ENCODE peak calls at places on chromosomes 2 and 18, in five cellular contexts. Z, P, D, N and O are unnamed samples.

GRCh38 chr18:61333746-61334490 is 688 bp downstream of the CDH20 start:
- DNase-seq in Z (peak; percentile 78), P (no peak), D (no peak), N (no peak), O (no peak)

GRCh38 chr18:61992923-61993322 is 100.1 kb upstream of the RNF152 start:
- DNase-seq in Z (no peak), P (no peak), D (no peak), N (no peak), O (peak; percentile 18)

GRCh38 chr18:45755936-45756335 is 32.0 kb downstream of the SLC14A1 start:
- DNase-seq in Z (no peak), P (no peak), D (no peak), N (no peak), O (no peak)

GRCh38 chr2:72932045-72932444 is 14.7 kb downstream of the EMX1 start:
- DNase-seq in Z (no peak), P (no peak), D (no peak), N (no peak), O (no peak)

GRCh38 chr2:30037016-30037415 is 109.8 kb upstream of the YPEL5 start:
- DNase-seq in Z (no peak), P (no peak), D (no peak), N (no peak), O (no peak)

GRCh38 chr2:85577386-85578242 is at the start of gene VAMP8:
- DNase-seq in Z (no peak), P (peak; percentile 53), D (peak; percentile 87), N (no peak), O (peak; percentile 44)

GRCh38 chr2:85445316-85446295 is 27.1 kb downstream of the SH2D6 start:
- DNase-seq in Z (peak; percentile 73), P (no peak), D (no peak), N (no peak), O (no peak)

GRCh38 chr2:131035826-131036231 is 57.4 kb downstream of the FAM168B start:
- DNase-seq in Z (peak; percentile 49), P (no peak), D (no peak), N (no peak), O (no peak)

GRCh38 chr18:75100832-75101630 is 107.9 kb downstream of the PTGR3 start:
- DNase-seq in Z (no peak), P (no peak), D (no peak), N (no peak), O (no peak)

GRCh38 chr2:225040862-225041209 is 1.4 kb downstream of the DOCK10 start:
- DNase-seq in Z (peak; percentile 25), P (no peak), D (no peak), N (no peak), O (no peak)

GRCh38 chr18:32480581-32480980 is 9.9 kb upstream of the GAREM1 start:
- DNase-seq in Z (no peak), P (no peak), D (no peak), N (no peak), O (no peak)

GRCh38 chr18:42183746-42184145 is 228.7 kb downstream of the PIK3C3 start:
- DNase-seq in Z (no peak), P (no peak), D (no peak), N (no peak), O (no peak)

GRCh38 chr2:43127208-43127940 is 99.0 kb downstream of the ZFP36L2 start:
- DNase-seq in Z (peak; percentile 75), P (peak; percentile 33), D (peak; percentile 77), N (no peak), O (peak; percentile 68)
- TF ChIP-seq ZBTB33 in Z (no peak), P (no peak), D (peak; percentile 97), N (peak; percentile 55), O (peak; percentile 99)

GRCh38 chr2:65064728-65065552 is 8.7 kb downstream of the CEP68 start:
- DNase-seq in Z (no peak), P (no peak), D (peak; percentile 51), N (peak; percentile 86), O (peak; percentile 36)

GRCh38 chr2:65061910-65062339 is 5.7 kb downstream of the CEP68 start:
- DNase-seq in Z (no peak), P (no peak), D (no peak), N (no peak), O (no peak)

GRCh38 chr2:65061146-65061909 is 5.1 kb downstream of the CEP68 start:
- DNase-seq in Z (no peak), P (no peak), D (no peak), N (no peak), O (no peak)

GRCh38 chr2:65062843-65063242 is 6.6 kb downstream of the CEP68 start:
- DNase-seq in Z (no peak), P (no peak), D (peak; percentile 69), N (no peak), O (no peak)

DNA sequence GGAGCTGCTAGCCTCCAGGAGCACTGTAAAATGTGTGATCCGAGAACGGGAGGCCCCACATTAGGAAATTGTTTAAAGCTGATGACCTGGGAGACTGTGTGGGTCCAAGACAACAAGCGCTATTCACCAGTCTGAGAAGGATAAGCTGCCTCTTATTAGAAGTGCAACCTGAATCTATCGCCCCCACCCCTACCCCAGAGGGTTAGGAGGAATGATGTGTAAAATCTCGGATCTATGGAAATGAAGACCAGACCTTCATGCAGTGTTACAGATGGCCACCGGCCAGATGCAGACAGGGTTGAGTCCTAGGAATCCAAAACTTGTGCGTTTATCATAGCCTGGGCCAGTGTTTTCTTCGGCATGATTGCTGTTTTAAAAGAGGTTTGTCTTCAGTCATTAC is 7.2 kb downstream of the CEP68 start:
- DNase-seq in Z (peak; percentile 47), P (no peak), D (no peak), N (no peak), O (no peak)
- TF ChIP-seq ZBTB33 in Z (no peak), P (no peak), D (no peak), N (no peak), O (no peak)

GRCh38 chr18:58167073-58167472 is 123.0 kb downstream of the NEDD4L start:
- DNase-seq in Z (no peak), P (no peak), D (no peak), N (no peak), O (no peak)
- TF ChIP-seq ZBTB33 in Z (no peak), P (no peak), D (no peak), N (no peak), O (no peak)

GRCh38 chr2:120423167-120423943 is 77.4 kb downstream of the INHBB start:
- DNase-seq in Z (no peak), P (no peak), D (no peak), N (no peak), O (no peak)

GRCh38 chr2:120424274-120424796 is 78.4 kb downstream of the INHBB start:
- DNase-seq in Z (no peak), P (no peak), D (no peak), N (no peak), O (no peak)

GRCh38 chr2:120421830-120422175 is 75.9 kb downstream of the INHBB start:
- DNase-seq in Z (no peak), P (no peak), D (no peak), N (no peak), O (no peak)

GRCh38 chr2:120421126-120421829 is 75.3 kb downstream of the INHBB start:
- DNase-seq in Z (no peak), P (no peak), D (no peak), N (no peak), O (no peak)

GRCh38 chr2:120422761-120423160 is 76.8 kb downstream of the INHBB start:
- DNase-seq in Z (no peak), P (no peak), D (no peak), N (no peak), O (no peak)
- TF ChIP-seq ZBTB33 in Z (no peak), P (no peak), D (no peak), N (no peak), O (no peak)

DNA sequence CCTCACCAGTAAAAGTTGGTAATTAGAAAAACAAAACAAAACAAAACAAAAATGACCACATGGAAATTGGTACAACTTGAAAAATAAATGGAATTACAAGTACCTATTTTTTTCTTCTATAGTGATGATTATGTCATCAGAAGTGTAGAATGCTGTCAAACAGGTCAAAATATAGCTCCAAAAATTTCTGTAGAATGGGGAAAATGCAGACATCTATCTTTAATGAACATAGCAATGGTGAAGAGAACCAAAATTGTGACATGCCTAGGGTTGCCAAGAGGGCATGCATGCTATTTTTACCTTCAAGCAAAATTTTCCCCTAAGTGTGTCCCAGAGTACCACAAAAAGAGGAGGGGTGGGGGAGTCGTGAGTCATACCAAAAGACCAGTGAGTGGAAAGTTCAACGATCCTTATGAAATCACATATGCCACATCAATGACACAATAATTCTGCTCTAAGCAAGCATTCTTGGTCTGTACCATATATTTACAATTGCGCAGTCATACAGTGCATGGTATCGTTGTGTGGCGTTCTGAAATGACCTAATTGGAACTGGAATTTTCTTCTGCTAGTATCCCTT is 1436.4 kb downstream of the SUCLG1 start:
- DNase-seq in Z (no peak), P (no peak), D (no peak), N (no peak), O (no peak)
- TF ChIP-seq ZBTB33 in Z (no peak), P (no peak), D (no peak), N (no peak), O (no peak)

GRCh38 chr18:48896326-48896874 is 54.4 kb downstream of the SMAD7 start:
- DNase-seq in Z (no peak), P (no peak), D (no peak), N (no peak), O (no peak)

GRCh38 chr18:48893559-48894265 is 57.1 kb downstream of the SMAD7 start:
- DNase-seq in Z (no peak), P (no peak), D (no peak), N (no peak), O (peak; percentile 93)

GRCh38 chr18:48894266-48894600 is 56.5 kb downstream of the SMAD7 start:
- DNase-seq in Z (no peak), P (no peak), D (no peak), N (no peak), O (no peak)

GRCh38 chr18:48893061-48893558 is 57.7 kb downstream of the SMAD7 start:
- DNase-seq in Z (no peak), P (no peak), D (no peak), N (no peak), O (no peak)

DNA sequence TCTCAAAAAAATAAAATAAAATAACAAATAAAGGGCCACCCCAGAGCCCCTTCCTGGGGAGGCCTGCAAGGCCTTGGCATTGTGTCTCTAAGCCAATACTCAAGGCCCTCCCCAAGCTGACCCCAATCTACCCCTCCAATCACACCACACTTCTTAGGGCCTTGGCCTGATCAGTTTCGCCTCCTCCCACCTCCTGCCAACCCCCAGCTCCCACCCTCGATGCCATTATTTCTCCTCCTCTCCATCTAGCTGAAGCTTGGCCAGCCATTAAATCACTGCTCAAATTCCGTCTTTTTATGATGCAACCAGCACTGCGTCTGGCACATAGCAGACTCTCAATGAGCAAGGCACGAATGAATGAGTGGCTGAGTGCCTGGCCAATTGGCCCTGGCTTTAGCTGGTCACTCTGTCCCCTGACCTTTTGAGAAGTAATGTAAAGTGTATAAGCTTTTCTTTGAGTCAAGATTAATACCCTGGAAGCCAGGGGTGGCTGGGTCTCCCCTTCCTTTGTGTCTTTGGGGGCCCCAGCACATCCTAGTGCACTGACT is 55.9 kb downstream of the SMAD7 start:
- DNase-seq in Z (no peak), P (no peak), D (no peak), N (no peak), O (no peak)
- TF ChIP-seq ZBTB33 in Z (no peak), P (no peak), D (no peak), N (no peak), O (no peak)

GRCh38 chr2:150606380-150607060 is 119.1 kb upstream of the RND3 start:
- DNase-seq in Z (no peak), P (no peak), D (no peak), N (no peak), O (no peak)
- TF ChIP-seq ZBTB33 in Z (no peak), P (no peak), D (no peak), N (no peak), O (no peak)